ENCODE peak calls at places on chromosomes 3 and 15, in four cellular contexts. C, Y, H and P are unnamed samples.

GRCh38 chr3:138381413-138381901 is 33.1 kb downstream of the MRAS start:
- DNase-seq in H (no peak), Y (peak; percentile 66), C (no peak), P (no peak)

GRCh38 chr3:37248179-37248578 is 73.8 kb upstream of the LRRFIP2 start:
- DNase-seq in Y (no peak), H (no peak), C (no peak), P (no peak)

GRCh38 chr3:110969229-110970211 is 102.1 kb upstream of the NECTIN3 start:
- DNase-seq in C (no peak), Y (no peak), H (no peak), P (no peak)

GRCh38 chr3:38608086-38608775 is 41.3 kb downstream of the SCN5A start:
- DNase-seq in H (no peak), C (no peak), Y (no peak), P (no peak)

GRCh38 chr3:135041586-135041985 is 246.5 kb downstream of the EPHB1 start:
- DNase-seq in H (no peak), C (no peak), Y (no peak), P (no peak)

GRCh38 chr15:71469393-71469792 is 341.0 kb upstream of the NR2E3 start:
- DNase-seq in C (no peak), Y (no peak), H (no peak), P (no peak)

GRCh38 chr3:29279830-29280229 is 1.0 kb upstream of the RBMS3 start:
- DNase-seq in C (no peak), H (no peak), Y (peak; percentile 30), P (no peak)

GRCh38 chr3:4323246-4324027 is 20.3 kb downstream of the SETMAR start:
- DNase-seq in C (no peak), H (no peak), Y (no peak), P (no peak)

GRCh38 chr3:2130726-2131125 is 32.1 kb downstream of the CNTN4 start:
- DNase-seq in H (no peak), C (no peak), Y (no peak), P (no peak)

GRCh38 chr15:90264649-90265048 is 823 bp upstream of the NGRN start:
- DNase-seq in Y (no peak), C (peak; percentile 30), H (peak; percentile 5), P (no peak)

GRCh38 chr15:30991301-30992072 is at the start of gene MTMR10:
- DNase-seq in H (peak; percentile 67), Y (peak; percentile 84), C (peak; percentile 91), P (no peak)

GRCh38 chr3:129605593-129606521 is 619 bp downstream of the PLXND1 start:
- DNase-seq in H (peak; percentile 25), Y (no peak), C (peak; percentile 35), P (no peak)

GRCh38 chr3:8341853-8342252 is 159.8 kb upstream of the LMCD1 start:
- DNase-seq in Y (no peak), C (no peak), H (no peak), P (no peak)

GRCh38 chr3:128343287-128344045 is 123.2 kb downstream of the DNAJB8 start:
- DNase-seq in Y (no peak), H (no peak), C (no peak), P (peak; percentile 7)

GRCh38 chr3:21613372-21614070 is 137.5 kb downstream of the ZNF385D start:
- DNase-seq in Y (no peak), H (no peak), C (no peak), P (no peak)

GRCh38 chr3:108334698-108335097 is 38.4 kb downstream of the HHLA2 start:
- DNase-seq in Y (no peak), H (no peak), C (no peak), P (no peak)

GRCh38 chr15:92749172-92749571 is 93.6 kb upstream of the FAM174B start:
- DNase-seq in C (no peak), H (no peak), Y (no peak), P (no peak)

GRCh38 chr15:70783041-70783440 is 19.7 kb upstream of the UACA start:
- DNase-seq in C (no peak), Y (no peak), H (no peak), P (no peak)

GRCh38 chr3:31671976-31672375 is 139.3 kb downstream of the STT3B start:
- DNase-seq in C (no peak), H (no peak), Y (no peak), P (no peak)

GRCh38 chr3:25532763-25533162 is 104.7 kb downstream of the RARB start:
- DNase-seq in C (peak; percentile 60), Y (no peak), H (no peak), P (no peak)

GRCh38 chr3:60094392-60094947 is 1044.6 kb upstream of the CFAP20DC start:
- DNase-seq in C (no peak), Y (no peak), H (no peak), P (no peak)

GRCh38 chr15:22907161-22907950 is 68.9 kb downstream of the NIPA2 start:
- DNase-seq in Y (no peak), H (no peak), C (no peak), P (no peak)

GRCh38 chr3:88301273-88302002 is 151.7 kb downstream of the C3orf38 start:
- DNase-seq in C (no peak), H (no peak), Y (no peak), P (no peak)

GRCh38 chr3:14451844-14452533 is 49.6 kb downstream of the SLC6A6 start:
- DNase-seq in H (no peak), C (no peak), Y (peak; percentile 72), P (peak; percentile 90)

GRCh38 chr15:65400760-65401606 is 21.8 kb downstream of the IGDCC4 start:
- DNase-seq in C (peak; percentile 63), Y (peak; percentile 38), H (peak; percentile 28), P (no peak)

GRCh38 chr3:60355825-60356224 is 895.4 kb downstream of the FHIT start:
- DNase-seq in Y (no peak), H (no peak), C (no peak), P (no peak)

GRCh38 chr15:41024141-41024540 is 70.9 kb downstream of the CHAC1 start:
- DNase-seq in C (no peak), H (no peak), Y (no peak), P (no peak)

GRCh38 chr3:129893616-129894070 is at the start of gene TMCC1:
- DNase-seq in Y (peak; percentile 87), H (peak; percentile 87), C (peak; percentile 95), P (peak; percentile 19)

GRCh38 chr15:90038639-90039095 is 37.5 kb downstream of the ZNF710 start:
- DNase-seq in C (no peak), Y (no peak), H (no peak), P (no peak)

GRCh38 chr3:126103121-126104027 is 19.4 kb upstream of the SLC41A3 start:
- DNase-seq in H (no peak), C (peak; percentile 28), Y (no peak), P (no peak)

GRCh38 chr15:58980351-58980939 is 7.0 kb upstream of the RNF111 start:
- DNase-seq in Y (no peak), C (peak; percentile 65), H (no peak), P (no peak)
- TF ChIP-seq CTCF in Y (peak; percentile 66), C (peak; percentile 31), H (peak; percentile 79), P (peak; percentile 16)

GRCh38 chr15:74427607-74428441 is 5.9 kb downstream of the SEMA7A start:
- DNase-seq in H (no peak), Y (no peak), C (no peak), P (no peak)

GRCh38 chr15:74430510-74430951 is 3.2 kb downstream of the SEMA7A start:
- DNase-seq in Y (no peak), C (peak; percentile 51), H (no peak), P (no peak)

GRCh38 chr15:74429784-74430141 is 4.0 kb downstream of the SEMA7A start:
- DNase-seq in H (no peak), Y (no peak), C (no peak), P (no peak)

GRCh38 chr15:74428442-74428787 is 5.3 kb downstream of the SEMA7A start:
- DNase-seq in C (peak; percentile 57), Y (no peak), H (no peak), P (no peak)

GRCh38 chr15:74428970-74429783 is 4.6 kb downstream of the SEMA7A start:
- DNase-seq in C (no peak), Y (no peak), H (no peak), P (no peak)
- H3K4me3 ChIP-seq in C (peak overlapping the region; percentile 91), Y (no peak overlapping the region), H (no peak overlapping the region), P (no peak overlapping the region)

GRCh38 chr15:86115138-86115801 is 35.6 kb downstream of the AGBL1 start:
- DNase-seq in H (no peak), C (no peak), Y (no peak), P (no peak)
- TF ChIP-seq CTCF in H (no peak), C (no peak), Y (no peak), P (no peak)

GRCh38 chr3:23920151-23920655 is 3.3 kb downstream of the RPL15 start:
- DNase-seq in Y (no peak), H (no peak), C (no peak), P (no peak)
- H3K4me3 ChIP-seq in Y (no peak overlapping the region), H (no peak overlapping the region), C (no peak overlapping the region), P (no peak overlapping the region)

GRCh38 chr15:73936181-73936580 is 9.9 kb downstream of the LOXL1 start:
- DNase-seq in H (no peak), C (no peak), Y (no peak), P (no peak)
- TF ChIP-seq CTCF in H (no peak), C (no peak), Y (no peak), P (peak; percentile 33)

DNA sequence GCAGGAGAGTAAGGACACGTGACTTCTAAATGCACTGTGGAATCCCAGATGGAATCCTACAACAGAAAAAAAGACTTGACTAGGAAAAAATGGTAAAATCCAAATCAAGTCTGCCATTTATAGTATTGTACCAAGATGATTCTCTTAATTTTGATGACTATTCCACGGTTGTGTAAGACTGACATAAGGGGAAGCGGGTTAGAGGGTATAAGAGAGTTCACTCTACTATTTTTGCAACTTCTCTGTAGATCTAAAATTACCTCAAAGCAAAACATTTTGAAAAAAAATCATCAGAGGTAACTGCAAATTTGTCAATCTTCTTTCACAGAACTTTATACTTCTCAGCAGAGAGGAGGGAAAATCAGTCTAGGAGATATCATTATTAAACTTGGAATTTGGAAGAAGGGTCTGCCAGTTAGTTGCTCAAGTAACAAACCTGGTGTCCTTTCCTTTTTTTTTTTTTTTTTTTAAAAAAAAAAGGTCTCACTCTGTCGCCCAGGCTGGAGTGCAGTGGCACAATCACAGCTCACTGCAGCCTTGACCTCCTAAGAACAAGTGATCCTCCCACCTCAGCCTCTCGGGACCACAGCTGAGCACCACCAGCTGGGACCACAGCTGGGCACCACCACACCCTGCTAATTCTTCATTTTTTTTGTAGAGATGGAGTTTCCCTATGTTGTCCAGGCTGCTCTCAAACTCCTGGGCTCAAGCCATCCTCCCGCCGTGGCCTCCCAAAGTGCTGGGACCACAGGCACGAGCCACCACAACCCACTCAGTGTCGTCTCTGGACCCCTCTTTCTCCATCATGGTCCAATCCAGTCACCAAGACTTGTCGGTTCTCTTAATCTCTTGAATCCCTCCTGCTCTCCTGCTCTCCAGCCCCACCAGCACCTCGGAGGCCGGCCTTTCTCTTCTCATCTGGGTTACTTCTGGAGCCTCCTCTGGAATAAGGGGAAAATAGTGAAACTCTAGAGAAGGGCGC is 14.9 kb upstream of the HES1 start:
- DNase-seq in C (no peak), H (no peak), Y (no peak), P (no peak)
- H3K4me3 ChIP-seq in C (no peak overlapping the region), H (no peak overlapping the region), Y (no peak overlapping the region), P (no peak overlapping the region)